ENCODE peak calls at places on chromosomes 1 and 21, in ten cellular contexts. One of them, this sample, is unnamed.

GRCh38 chr21:42666023-42666747 is 12.8 kb downstream of the PDE9A start:
- DNase-seq in breast epithelium: no peak
- DNase-seq in adrenal gland: peak; percentile 90
- DNase-seq in testis: peak; percentile 71
- DNase-seq in ovary: no peak
- DNase-seq in stomach: no peak
- DNase-seq in endothelial cell of umbilical vein: no peak
- DNase-seq in A549: peak; percentile 24
- DNase-seq in body of pancreas: no peak
- DNase-seq in IMR-90: no peak
- DNase-seq in this sample: no peak

GRCh38 chr1:168636642-168637111 is 60.3 kb downstream of the XCL1 start:
- DNase-seq in IMR-90: no peak
- DNase-seq in A549: no peak
- DNase-seq in body of pancreas: peak; percentile 38
- DNase-seq in ovary: no peak
- DNase-seq in breast epithelium: peak; percentile 76
- DNase-seq in stomach: no peak
- DNase-seq in testis: peak; percentile 36
- DNase-seq in endothelial cell of umbilical vein: no peak
- DNase-seq in adrenal gland: peak; percentile 34
- DNase-seq in this sample: no peak

GRCh38 chr1:60470231-60470630 is 396.7 kb upstream of the C1orf87 start:
- DNase-seq in stomach: no peak
- DNase-seq in adrenal gland: no peak
- DNase-seq in ovary: no peak
- DNase-seq in A549: no peak
- DNase-seq in body of pancreas: no peak
- DNase-seq in IMR-90: no peak
- DNase-seq in testis: no peak
- DNase-seq in breast epithelium: no peak
- DNase-seq in endothelial cell of umbilical vein: peak; percentile 66
- DNase-seq in this sample: no peak

GRCh38 chr21:33374080-33374873 is 28.9 kb upstream of the IFNGR2 start:
- DNase-seq in stomach: peak; percentile 58
- DNase-seq in endothelial cell of umbilical vein: peak; percentile 84
- DNase-seq in testis: peak; percentile 73
- DNase-seq in A549: peak; percentile 33
- DNase-seq in IMR-90: peak; percentile 58
- DNase-seq in body of pancreas: peak; percentile 67
- DNase-seq in adrenal gland: peak; percentile 72
- DNase-seq in ovary: no peak
- DNase-seq in breast epithelium: no peak
- DNase-seq in this sample: peak; percentile 54

GRCh38 chr1:204520834-204521709 is 4.9 kb downstream of the MDM4 start:
- DNase-seq in adrenal gland: no peak
- DNase-seq in stomach: no peak
- DNase-seq in A549: no peak
- DNase-seq in testis: no peak
- DNase-seq in endothelial cell of umbilical vein: no peak
- DNase-seq in breast epithelium: no peak
- DNase-seq in ovary: no peak
- DNase-seq in IMR-90: peak; percentile 90
- DNase-seq in body of pancreas: no peak
- DNase-seq in this sample: no peak

GRCh38 chr1:22257286-22258275 is 114.7 kb upstream of the WNT4 start:
- DNase-seq in body of pancreas: peak; percentile 35
- DNase-seq in IMR-90: no peak
- DNase-seq in ovary: no peak
- DNase-seq in breast epithelium: peak; percentile 53
- DNase-seq in stomach: peak; percentile 78
- DNase-seq in testis: no peak
- DNase-seq in adrenal gland: no peak
- DNase-seq in A549: no peak
- DNase-seq in endothelial cell of umbilical vein: no peak
- DNase-seq in this sample: no peak

GRCh38 chr1:155463865-155464264 is 98.7 kb downstream of the ASH1L start:
- DNase-seq in adrenal gland: no peak
- DNase-seq in A549: no peak
- DNase-seq in testis: no peak
- DNase-seq in ovary: no peak
- DNase-seq in body of pancreas: no peak
- DNase-seq in breast epithelium: no peak
- DNase-seq in endothelial cell of umbilical vein: no peak
- DNase-seq in IMR-90: peak; percentile 91
- DNase-seq in stomach: no peak
- DNase-seq in this sample: no peak

GRCh38 chr1:180815188-180815587 is 97.5 kb upstream of the KIAA1614 start:
- DNase-seq in body of pancreas: no peak
- DNase-seq in A549: no peak
- DNase-seq in breast epithelium: no peak
- DNase-seq in stomach: no peak
- DNase-seq in IMR-90: no peak
- DNase-seq in adrenal gland: no peak
- DNase-seq in endothelial cell of umbilical vein: no peak
- DNase-seq in testis: no peak
- DNase-seq in ovary: no peak
- DNase-seq in this sample: no peak

GRCh38 chr1:153194331-153195050 is 8.7 kb upstream of the LELP1 start:
- DNase-seq in testis: no peak
- DNase-seq in breast epithelium: no peak
- DNase-seq in A549: no peak
- DNase-seq in IMR-90: no peak
- DNase-seq in endothelial cell of umbilical vein: no peak
- DNase-seq in stomach: no peak
- DNase-seq in adrenal gland: no peak
- DNase-seq in ovary: no peak
- DNase-seq in body of pancreas: no peak
- DNase-seq in this sample: no peak

GRCh38 chr1:207026177-207026576 is 6.4 kb downstream of the C1orf116 start:
- DNase-seq in endothelial cell of umbilical vein: no peak
- DNase-seq in stomach: no peak
- DNase-seq in breast epithelium: peak; percentile 63
- DNase-seq in A549: no peak
- DNase-seq in ovary: no peak
- DNase-seq in testis: no peak
- DNase-seq in body of pancreas: no peak
- DNase-seq in IMR-90: no peak
- DNase-seq in adrenal gland: no peak
- DNase-seq in this sample: no peak

GRCh38 chr21:41664881-41665765 is 101.7 kb downstream of the RIPK4 start:
- DNase-seq in stomach: no peak
- DNase-seq in testis: no peak
- DNase-seq in adrenal gland: peak; percentile 16
- DNase-seq in IMR-90: peak; percentile 67
- DNase-seq in ovary: no peak
- DNase-seq in A549: no peak
- DNase-seq in endothelial cell of umbilical vein: peak; percentile 18
- DNase-seq in breast epithelium: no peak
- DNase-seq in body of pancreas: peak; percentile 5
- DNase-seq in this sample: no peak

DNA sequence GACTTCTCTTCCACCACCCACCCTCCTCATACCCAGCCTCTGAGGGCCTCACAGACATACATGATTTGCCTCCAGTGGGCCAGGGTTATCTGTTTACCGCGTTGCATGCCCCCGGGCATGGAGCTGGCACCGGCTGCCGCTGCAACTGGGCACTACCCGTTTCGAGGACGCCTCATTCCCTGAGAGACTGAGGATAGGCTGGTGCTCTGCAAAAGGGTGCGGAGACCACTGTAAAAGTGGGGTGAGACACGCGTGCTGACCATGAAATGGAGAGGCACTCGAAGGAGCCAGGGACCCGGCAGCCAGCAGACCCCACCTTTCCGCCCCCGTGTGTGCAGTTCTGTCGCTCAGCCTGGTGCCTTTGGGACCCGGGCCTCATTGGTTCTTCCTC is 20.6 kb downstream of the TP73 start:
- DNase-seq in IMR-90: no peak
- DNase-seq in A549: no peak
- DNase-seq in ovary: no peak
- DNase-seq in breast epithelium: no peak
- DNase-seq in body of pancreas: no peak
- DNase-seq in stomach: no peak
- DNase-seq in adrenal gland: no peak
- DNase-seq in testis: no peak
- DNase-seq in endothelial cell of umbilical vein: no peak
- DNase-seq in this sample: peak; percentile 22
- H3K4me3 ChIP-seq in IMR-90: no peak overlapping the region
- H3K4me3 ChIP-seq in A549: no peak overlapping the region
- H3K4me3 ChIP-seq in ovary: no peak overlapping the region
- H3K4me3 ChIP-seq in breast epithelium: no peak overlapping the region
- H3K4me3 ChIP-seq in body of pancreas: no peak overlapping the region
- H3K4me3 ChIP-seq in stomach: no peak overlapping the region
- H3K4me3 ChIP-seq in adrenal gland: no peak overlapping the region
- H3K4me3 ChIP-seq in testis: no peak overlapping the region
- H3K4me3 ChIP-seq in endothelial cell of umbilical vein: no peak overlapping the region
- H3K4me3 ChIP-seq in this sample: no peak overlapping the region

DNA sequence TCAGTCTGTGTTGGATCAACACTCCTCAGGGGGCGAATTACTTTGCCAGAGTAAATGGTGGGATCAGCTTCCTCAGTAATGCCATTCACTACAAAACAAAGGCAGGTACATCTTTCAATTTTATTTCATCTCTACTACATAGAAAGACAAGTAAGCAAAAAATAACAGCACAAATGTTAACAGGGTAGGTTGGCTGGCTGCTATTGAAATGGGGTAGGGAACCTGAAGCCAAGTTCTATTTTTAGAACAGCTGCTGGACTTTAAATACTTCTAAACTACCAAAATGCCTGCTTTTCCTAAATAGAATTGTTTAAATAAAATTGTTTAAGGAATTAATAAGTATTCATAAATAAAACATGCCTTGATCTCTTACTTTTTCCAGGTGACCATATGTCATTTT is 7.3 kb upstream of the NRAS start:
- DNase-seq in endothelial cell of umbilical vein: no peak
- DNase-seq in IMR-90: no peak
- DNase-seq in A549: no peak
- DNase-seq in breast epithelium: no peak
- DNase-seq in body of pancreas: no peak
- DNase-seq in stomach: no peak
- DNase-seq in testis: no peak
- DNase-seq in adrenal gland: no peak
- DNase-seq in ovary: no peak
- DNase-seq in this sample: no peak
- H3K27ac ChIP-seq in endothelial cell of umbilical vein: no peak overlapping the region
- H3K27ac ChIP-seq in IMR-90: no peak overlapping the region
- H3K27ac ChIP-seq in A549: no peak overlapping the region
- H3K27ac ChIP-seq in breast epithelium: no peak overlapping the region
- H3K27ac ChIP-seq in body of pancreas: no peak overlapping the region
- H3K27ac ChIP-seq in stomach: no peak overlapping the region
- H3K27ac ChIP-seq in testis: no peak overlapping the region
- H3K27ac ChIP-seq in adrenal gland: no peak overlapping the region
- H3K27ac ChIP-seq in ovary: no peak overlapping the region
- H3K27ac ChIP-seq in this sample: no peak overlapping the region

DNA sequence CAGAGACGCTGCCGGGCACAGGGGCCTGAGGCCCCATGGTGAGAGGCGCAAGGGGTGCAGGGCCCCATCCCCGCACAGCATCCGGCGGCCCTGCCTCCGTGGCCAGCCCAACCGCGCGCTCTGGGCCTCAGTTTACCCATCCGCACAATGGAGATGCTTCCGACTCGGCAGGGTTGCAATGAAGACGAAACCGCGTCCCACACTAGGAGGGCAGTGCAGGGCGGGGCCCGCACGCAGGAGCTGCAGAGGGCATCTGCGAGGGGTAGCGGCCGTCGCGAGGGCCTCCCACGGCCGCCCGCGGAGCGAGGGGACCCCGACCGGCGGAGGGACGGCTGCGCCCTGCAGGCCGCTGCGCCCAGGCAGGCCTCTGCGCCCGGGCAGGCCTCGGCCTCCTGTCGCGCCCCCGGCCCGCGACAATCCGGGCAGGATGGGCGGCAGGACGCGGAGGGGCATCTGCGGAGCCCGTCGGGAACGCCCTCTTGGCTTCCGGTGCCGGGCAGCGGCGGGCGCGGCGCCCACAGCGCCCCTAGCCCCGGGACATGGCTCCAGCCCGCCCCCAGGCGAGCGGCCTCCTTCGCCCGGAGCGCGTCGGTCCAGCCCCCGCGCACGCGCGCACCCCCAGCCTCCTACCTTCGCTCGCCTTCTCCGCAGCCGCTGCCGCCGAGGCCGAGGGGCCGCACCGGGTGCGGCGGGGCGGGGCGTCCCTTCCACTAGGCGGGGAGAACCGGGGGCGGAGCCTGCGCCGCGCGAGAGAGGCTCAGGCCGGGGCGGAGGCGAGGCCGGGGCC is 15.3 kb downstream of the RNU1-1 start:
- DNase-seq in IMR-90: peak; percentile 79
- DNase-seq in endothelial cell of umbilical vein: peak; percentile 90
- DNase-seq in breast epithelium: peak; percentile 73
- DNase-seq in A549: peak; percentile 75
- DNase-seq in body of pancreas: peak; percentile 95
- DNase-seq in adrenal gland: peak; percentile 92
- DNase-seq in testis: peak; percentile 93
- DNase-seq in ovary: peak; percentile 95
- DNase-seq in stomach: peak; percentile 93
- DNase-seq in this sample: peak; percentile 93
- TF ChIP-seq POLR2A in IMR-90: no peak
- TF ChIP-seq POLR2A in endothelial cell of umbilical vein: peak; percentile 73
- TF ChIP-seq POLR2A in breast epithelium: no peak
- TF ChIP-seq POLR2A in A549: peak; percentile 8
- TF ChIP-seq POLR2A in body of pancreas: peak; percentile 33
- TF ChIP-seq POLR2A in adrenal gland: no peak
- TF ChIP-seq POLR2A in testis: no peak
- TF ChIP-seq POLR2A in ovary: peak; percentile 54
- TF ChIP-seq POLR2A in stomach: no peak
- TF ChIP-seq POLR2A in this sample: no peak

GRCh38 chr21:26572026-26572425 is 1.1 kb downstream of the CYYR1 start:
- DNase-seq in A549: no peak
- DNase-seq in endothelial cell of umbilical vein: peak; percentile 67
- DNase-seq in adrenal gland: no peak
- DNase-seq in IMR-90: no peak
- DNase-seq in stomach: no peak
- DNase-seq in ovary: no peak
- DNase-seq in body of pancreas: no peak
- DNase-seq in breast epithelium: no peak
- DNase-seq in testis: no peak
- DNase-seq in this sample: no peak
- H3K4me3 ChIP-seq in A549: no peak overlapping the region
- H3K4me3 ChIP-seq in endothelial cell of umbilical vein: peak overlapping the region; percentile 83
- H3K4me3 ChIP-seq in adrenal gland: no peak overlapping the region
- H3K4me3 ChIP-seq in IMR-90: no peak overlapping the region
- H3K4me3 ChIP-seq in stomach: peak overlapping the region; percentile 43
- H3K4me3 ChIP-seq in ovary: no peak overlapping the region
- H3K4me3 ChIP-seq in body of pancreas: no peak overlapping the region
- H3K4me3 ChIP-seq in breast epithelium: peak overlapping the region; percentile 63
- H3K4me3 ChIP-seq in testis: peak overlapping the region; percentile 53
- H3K4me3 ChIP-seq in this sample: peak overlapping the region; percentile 68

This sample was measured in heart left ventricle.